ENCODE peak calls at places on chromosomes 2 and 18, in seven cellular contexts. K is IMR-90, B is spleen, M is stomach, P is heart left ventricle, V is A549, S is transverse colon. F is an unnamed sample.

GRCh38 chr2:28364611-28365010 is 28.0 kb upstream of the FOSL2 start:
- DNase-seq in K (peak), B (peak), M (no peak), P (no peak), V (no peak), S (no peak), F (no peak)

GRCh38 chr2:152335016-152335850 is at the start of gene FMNL2:
- DNase-seq in K (peak), B (peak), M (peak), P (peak), V (peak), S (peak), F (peak)

GRCh38 chr2:196435189-196435588 is 204.3 kb upstream of the CCDC150 start:
- DNase-seq in K (peak), B (no peak), M (no peak), P (no peak), V (no peak), S (no peak), F (no peak)

GRCh38 chr2:42722328-42723190 is 41.4 kb downstream of the OXER1 start:
- DNase-seq in K (peak), B (no peak), M (peak), P (peak), V (no peak), S (peak), F (peak)

GRCh38 chr2:85438291-85439110 is 20.0 kb downstream of the SH2D6 start:
- DNase-seq in K (no peak), B (peak), M (peak), P (no peak), V (no peak), S (no peak), F (no peak)

GRCh38 chr2:118102433-118103082 is 14.3 kb downstream of the INSIG2 start:
- DNase-seq in K (peak), B (no peak), M (no peak), P (no peak), V (no peak), S (no peak), F (no peak)

GRCh38 chr18:46418657-46419260 is 238.3 kb downstream of the LOXHD1 start:
- DNase-seq in K (no peak), B (no peak), M (no peak), P (peak), V (no peak), S (no peak), F (no peak)

GRCh38 chr2:220835563-220835962 is 736.5 kb downstream of the EPHA4 start:
- DNase-seq in K (peak), B (no peak), M (no peak), P (no peak), V (no peak), S (no peak), F (no peak)

GRCh38 chr2:28649481-28650260 is 102.0 kb upstream of the PPP1CB start:
- DNase-seq in K (peak), B (no peak), M (no peak), P (no peak), V (no peak), S (no peak), F (no peak)

GRCh38 chr2:221444106-221444505 is 128.0 kb downstream of the EPHA4 start:
- DNase-seq in K (peak), B (no peak), M (no peak), P (peak), V (no peak), S (peak), F (no peak)

GRCh38 chr2:120635146-120635545 is 100.5 kb upstream of the GLI2 start:
- DNase-seq in K (no peak), B (peak), M (no peak), P (no peak), V (no peak), S (no peak), F (no peak)

GRCh38 chr18:58668897-58669296 is 2.4 kb upstream of the MALT1 start:
- DNase-seq in K (peak), B (no peak), M (no peak), P (no peak), V (no peak), S (no peak), F (no peak)

GRCh38 chr2:149261672-149262071 is 68.7 kb upstream of the LYPD6 start:
- DNase-seq in K (no peak), B (no peak), M (no peak), P (no peak), V (no peak), S (no peak), F (no peak)

GRCh38 chr18:59141294-59142068 is 1.8 kb downstream of the SEC11C start:
- DNase-seq in K (no peak), B (no peak), M (no peak), P (no peak), V (no peak), S (no peak), F (no peak)

GRCh38 chr2:232522014-232522854 is 2.0 kb downstream of the PRSS56 start:
- DNase-seq in K (no peak), B (peak), M (peak), P (peak), V (peak), S (peak), F (no peak)

GRCh38 chr2:29573602-29574001 is 347.8 kb downstream of the ALK start:
- DNase-seq in K (no peak), B (no peak), M (no peak), P (no peak), V (no peak), S (no peak), F (no peak)

GRCh38 chr2:15072836-15073235 is 440.3 kb downstream of the LRATD1 start:
- DNase-seq in K (no peak), B (no peak), M (no peak), P (no peak), V (no peak), S (no peak), F (no peak)

GRCh38 chr2:171723724-171724683 is 36.7 kb downstream of the DYNC1I2 start:
- DNase-seq in K (peak), B (no peak), M (peak), P (no peak), V (no peak), S (no peak), F (no peak)

GRCh38 chr2:75356857-75357256 is 157.5 kb upstream of the TACR1 start:
- DNase-seq in K (no peak), B (no peak), M (no peak), P (no peak), V (no peak), S (no peak), F (no peak)

GRCh38 chr2:146221826-146222225 is 1623.0 kb upstream of the ACVR2A start:
- DNase-seq in K (no peak), B (no peak), M (no peak), P (no peak), V (no peak), S (no peak), F (no peak)

GRCh38 chr2:24175631-24176030 is 778 bp downstream of the FAM228A start:
- DNase-seq in K (no peak), B (no peak), M (no peak), P (no peak), V (no peak), S (no peak), F (no peak)

GRCh38 chr2:43459455-43459854 is 136.4 kb downstream of the THADA start:
- DNase-seq in K (peak), B (no peak), M (no peak), P (no peak), V (no peak), S (no peak), F (no peak)

GRCh38 chr2:71560286-71561011 is 107.1 kb downstream of the DYSF start:
- DNase-seq in K (no peak), B (no peak), M (no peak), P (no peak), V (no peak), S (no peak), F (no peak)

GRCh38 chr2:128603411-128603924 is 284.8 kb upstream of the HS6ST1 start:
- DNase-seq in K (no peak), B (peak), M (no peak), P (peak), V (no peak), S (no peak), F (no peak)

GRCh38 chr18:65568866-65569265 is 181.9 kb upstream of the CDH7 start:
- DNase-seq in K (no peak), B (no peak), M (no peak), P (no peak), V (no peak), S (no peak), F (no peak)

GRCh38 chr18:35155403-35156117 is 85.3 kb upstream of the ZNF397 start:
- DNase-seq in K (peak), B (peak), M (no peak), P (no peak), V (no peak), S (no peak), F (peak)

GRCh38 chr2:239269173-239269865 is 131.5 kb downstream of the HDAC4 start:
- DNase-seq in K (no peak), B (no peak), M (peak), P (peak), V (no peak), S (peak), F (peak)

GRCh38 chr2:112220831-112221230 is 34.0 kb downstream of the ZC3H8 start:
- DNase-seq in K (no peak), B (no peak), M (no peak), P (no peak), V (no peak), S (no peak), F (no peak)

GRCh38 chr2:112220186-112220585 is 34.7 kb downstream of the ZC3H8 start:
- DNase-seq in K (no peak), B (no peak), M (no peak), P (no peak), V (no peak), S (no peak), F (no peak)

GRCh38 chr2:112217854-112218253 is 37.0 kb downstream of the ZC3H8 start:
- DNase-seq in K (no peak), B (no peak), M (no peak), P (no peak), V (no peak), S (no peak), F (no peak)

DNA sequence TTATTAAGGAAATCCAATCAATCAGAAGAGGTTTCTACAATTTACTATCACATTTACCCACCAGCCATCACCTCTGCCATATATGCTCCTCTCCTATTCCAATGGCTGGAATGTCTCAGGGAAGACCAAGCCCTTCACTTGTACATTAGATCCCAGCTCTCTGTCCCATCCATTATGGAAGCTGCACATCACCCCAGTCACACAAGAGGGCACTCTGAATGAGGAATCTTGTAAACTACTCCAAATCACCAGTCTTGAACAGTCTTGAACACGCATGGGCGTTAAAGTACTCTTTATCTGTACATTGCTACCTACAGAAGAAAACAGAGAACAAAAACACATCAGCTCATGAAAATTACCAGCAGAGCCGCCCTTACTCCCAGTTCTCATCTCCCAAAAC is 38.7 kb downstream of the ZC3H8 start:
- DNase-seq in K (peak), B (no peak), M (no peak), P (no peak), V (no peak), S (no peak), F (no peak)
- TF ChIP-seq CTCF in K (no peak), B (no peak), M (no peak), P (no peak), V (peak), S (no peak), F (no peak)

GRCh38 chr2:36371070-36371962 is 15.7 kb downstream of the CRIM1 start:
- DNase-seq in K (no peak), B (no peak), M (no peak), P (no peak), V (no peak), S (peak), F (no peak)
- TF ChIP-seq POLR2A in K (no peak), B (no peak), M (no peak), P (no peak), V (no peak), S (no peak), F (no peak)

DNA sequence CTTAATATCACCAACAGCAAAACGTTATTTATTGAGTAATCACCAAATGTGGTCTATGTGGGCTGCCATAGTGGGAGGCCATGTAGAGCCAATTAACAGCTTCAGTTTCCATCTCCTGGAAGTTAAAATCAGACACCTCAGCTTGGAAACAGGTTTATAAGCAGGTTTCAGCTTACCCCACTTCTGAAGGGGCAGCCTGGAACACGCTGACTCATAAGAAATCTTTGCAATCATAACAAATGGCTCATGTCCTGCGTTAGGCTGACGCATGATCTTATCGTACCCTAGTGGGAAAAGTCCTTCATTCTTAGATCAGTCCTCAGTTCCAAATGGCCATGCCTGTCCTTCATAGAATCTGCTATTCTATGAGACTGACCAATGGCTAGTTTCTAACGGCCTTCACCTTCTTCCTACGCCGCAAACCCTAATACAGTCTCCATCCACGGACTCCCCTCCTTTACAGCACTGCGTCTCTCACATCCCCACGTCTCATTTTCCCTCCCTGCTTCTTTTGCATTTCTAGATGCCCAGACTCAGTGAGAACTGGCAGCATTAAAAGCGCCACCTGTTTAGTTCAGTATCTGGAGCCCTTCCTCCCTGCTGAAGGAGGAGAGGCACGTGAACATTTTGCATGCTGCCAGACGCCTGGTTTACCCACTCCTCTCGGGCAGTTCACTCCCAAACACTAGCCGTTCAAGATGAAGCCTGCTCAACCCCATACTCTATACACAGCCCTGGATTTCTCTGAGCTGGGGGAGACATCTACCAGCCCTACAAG is 24.2 kb upstream of the BZW1 start:
- DNase-seq in K (peak), B (no peak), M (no peak), P (no peak), V (no peak), S (no peak), F (no peak)
- H3K4me3 ChIP-seq in K (no peak), B (no peak), M (no peak), P (no peak), V (no peak), S (no peak), F (no peak)

GRCh38 chr18:31563778-31564177 is 27.9 kb upstream of the TTR start:
- DNase-seq in K (no peak), B (no peak), M (no peak), P (no peak), V (no peak), S (no peak), F (no peak)
- TF ChIP-seq CTCF in K (no peak), B (no peak), M (no peak), P (no peak), V (peak), S (no peak), F (no peak)

DNA sequence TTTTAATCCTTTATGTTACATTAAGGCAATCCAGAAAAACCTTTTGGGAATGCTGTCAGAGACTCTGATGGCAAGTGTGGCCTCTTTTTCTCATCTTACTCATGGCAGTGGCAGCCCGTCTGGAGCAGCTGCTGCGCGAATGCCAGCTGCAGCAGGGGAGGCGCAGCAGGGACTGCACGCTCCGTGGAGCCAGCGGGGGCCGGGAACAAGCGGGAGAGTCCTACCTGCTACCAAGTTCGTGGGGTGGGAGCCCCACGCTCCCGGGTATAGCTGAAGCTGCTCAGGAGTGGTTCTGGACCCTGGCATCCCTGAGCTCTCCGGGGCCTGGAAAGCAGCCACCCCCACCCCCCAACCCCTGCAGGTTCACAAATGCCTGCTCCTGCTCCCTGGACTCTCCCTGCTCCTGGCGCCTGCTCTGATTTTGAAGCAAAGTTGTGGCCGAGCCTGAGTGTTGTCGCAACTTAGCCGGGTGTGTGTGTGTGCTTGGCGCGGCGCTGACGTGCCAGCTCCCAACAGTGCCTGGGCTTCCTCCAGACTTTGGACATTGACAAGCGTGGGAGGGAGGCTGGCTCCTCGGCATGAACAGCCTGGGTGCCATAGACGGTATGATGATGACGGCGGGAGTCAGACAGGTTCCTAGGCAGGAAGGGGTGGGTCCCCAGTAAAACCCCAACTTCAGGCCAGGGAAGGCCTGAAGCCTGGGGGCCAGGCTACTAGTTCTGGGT is 21.7 kb downstream of the TMX3 start:
- DNase-seq in K (no peak), B (no peak), M (no peak), P (no peak), V (no peak), S (no peak), F (no peak)
- TF ChIP-seq POLR2A in K (no peak), B (no peak), M (no peak), P (no peak), V (no peak), S (no peak), F (no peak)